ENCODE peak calls at places on chromosomes 1 and 21, in ten cellular contexts. K, R, V, I, N, X, C, S, D and M are unnamed samples.

GRCh38 chr1:213669512-213669911 is 318.3 kb upstream of the PROX1 start:
- DNase-seq in K (no peak), R (no peak), V (no peak), I (no peak), N (no peak), X (no peak), C (no peak), S (no peak), D (no peak), M (no peak)

GRCh38 chr1:10835423-10836421 is 39.3 kb upstream of the CASZ1 start:
- DNase-seq in K (no peak), R (peak; percentile 40), V (no peak), I (no peak), N (no peak), X (peak; percentile 97), C (peak; percentile 73), S (peak; percentile 95), D (peak; percentile 90), M (no peak)

GRCh38 chr1:10608690-10609089 is 133.9 kb downstream of the PEX14 start:
- DNase-seq in K (no peak), R (no peak), V (no peak), I (no peak), N (no peak), X (no peak), C (no peak), S (no peak), D (no peak), M (no peak)

GRCh38 chr1:74480068-74480467 is 32.3 kb downstream of the LRRC53 start:
- DNase-seq in K (no peak), R (no peak), V (no peak), I (no peak), N (no peak), X (no peak), C (no peak), S (no peak), D (no peak), M (no peak)

GRCh38 chr1:5939268-5940060 is 52.8 kb downstream of the NPHP4 start:
- DNase-seq in K (no peak), R (no peak), V (no peak), I (no peak), N (no peak), X (peak; percentile 36), C (peak; percentile 22), S (no peak), D (no peak), M (no peak)

GRCh38 chr1:231699769-231700168 is 73.2 kb downstream of the DISC1 start:
- DNase-seq in K (no peak), R (no peak), V (no peak), I (no peak), N (no peak), X (no peak), C (no peak), S (no peak), D (no peak), M (no peak)

GRCh38 chr1:97356309-97356708 is 564.5 kb downstream of the DPYD start:
- DNase-seq in K (no peak), R (no peak), V (no peak), I (no peak), N (no peak), X (no peak), C (no peak), S (no peak), D (no peak), M (no peak)

GRCh38 chr1:41199375-41199774 is 42.7 kb downstream of the SCMH1 start:
- DNase-seq in K (no peak), R (no peak), V (no peak), I (no peak), N (no peak), X (no peak), C (no peak), S (no peak), D (no peak), M (no peak)

GRCh38 chr1:235043234-235043633 is 85.4 kb downstream of the TOMM20 start:
- DNase-seq in K (no peak), R (no peak), V (no peak), I (no peak), N (no peak), X (no peak), C (no peak), S (no peak), D (no peak), M (no peak)

GRCh38 chr1:93005252-93005598 is 44.0 kb upstream of the DIPK1A start:
- DNase-seq in K (no peak), R (no peak), V (no peak), I (no peak), N (no peak), X (no peak), C (no peak), S (no peak), D (no peak), M (no peak)

GRCh38 chr1:235455806-235456205 is 48.4 kb downstream of the B3GALNT2 start:
- DNase-seq in K (no peak), R (no peak), V (no peak), I (no peak), N (no peak), X (no peak), C (no peak), S (no peak), D (no peak), M (no peak)

GRCh38 chr1:84944767-84945486 is 51.9 kb upstream of the LPAR3 start:
- DNase-seq in K (no peak), R (peak; percentile 67), V (peak; percentile 24), I (peak; percentile 20), N (peak; percentile 56), X (peak; percentile 61), C (peak; percentile 57), S (peak; percentile 67), D (peak; percentile 63), M (no peak)

GRCh38 chr1:30242178-30242577 is 481.2 kb downstream of the MATN1 start:
- DNase-seq in K (no peak), R (no peak), V (no peak), I (no peak), N (no peak), X (no peak), C (no peak), S (no peak), D (no peak), M (no peak)

GRCh38 chr1:113391643-113392271 is 1.4 kb downstream of the MAGI3 start:
- DNase-seq in K (no peak), R (peak; percentile 26), V (no peak), I (no peak), N (no peak), X (no peak), C (peak; percentile 27), S (no peak), D (no peak), M (no peak)

GRCh38 chr1:77220687-77221463 is 1.6 kb upstream of the PIGK start:
- DNase-seq in K (no peak), R (no peak), V (no peak), I (no peak), N (no peak), X (no peak), C (no peak), S (no peak), D (no peak), M (no peak)
- TF ChIP-seq EP300 in K (no peak), R (no peak), V (no peak), I (no peak), N (no peak), X (no peak), C (no peak), S (no peak), D (no peak), M (no peak)

GRCh38 chr21:19031956-19032355 is 628.4 kb upstream of the TMPRSS15 start:
- DNase-seq in K (no peak), R (no peak), V (no peak), I (no peak), N (no peak), X (no peak), C (peak; percentile 26), S (no peak), D (no peak), M (no peak)
- TF ChIP-seq EP300 in K (no peak), R (no peak), V (no peak), I (no peak), N (no peak), X (no peak), C (no peak), S (no peak), D (no peak), M (no peak)

GRCh38 chr21:35408401-35408800 is 359.3 kb upstream of the RUNX1 start:
- DNase-seq in K (no peak), R (no peak), V (no peak), I (no peak), N (no peak), X (no peak), C (no peak), S (no peak), D (no peak), M (no peak)
- TF ChIP-seq EP300 in K (no peak), R (no peak), V (no peak), I (no peak), N (no peak), X (no peak), C (no peak), S (no peak), D (no peak), M (no peak)

DNA sequence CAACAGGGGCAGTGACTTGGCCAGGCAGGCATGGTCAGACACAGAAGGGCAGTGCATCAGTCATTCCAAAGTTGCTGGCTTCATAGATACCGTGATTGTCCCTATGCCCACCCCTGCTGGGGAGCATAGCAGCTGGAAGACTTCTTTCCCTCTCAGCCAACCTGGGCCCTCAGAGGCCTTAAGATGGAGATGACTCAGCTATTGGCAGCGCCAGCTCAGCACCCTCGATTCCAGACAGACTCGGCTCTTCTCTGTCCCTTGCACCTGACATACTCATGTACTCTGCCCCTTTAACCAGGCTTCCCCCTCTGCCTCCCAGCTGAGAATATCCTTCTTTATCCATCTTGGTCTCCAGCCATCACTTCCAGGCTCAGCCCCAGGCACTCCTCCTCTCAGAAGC is 16.8 kb downstream of the SLAMF8 start:
- DNase-seq in K (no peak), R (no peak), V (no peak), I (no peak), N (no peak), X (no peak), C (no peak), S (no peak), D (no peak), M (no peak)
- TF ChIP-seq EP300 in K (no peak), R (no peak), V (no peak), I (no peak), N (no peak), X (no peak), C (no peak), S (no peak), D (no peak), M (no peak)

GRCh38 chr1:215652371-215652770 is 85.3 kb downstream of the KCTD3 start:
- DNase-seq in K (no peak), R (no peak), V (no peak), I (no peak), N (no peak), X (no peak), C (no peak), S (no peak), D (no peak), M (peak; percentile 37)
- TF ChIP-seq EP300 in K (no peak), R (no peak), V (no peak), I (no peak), N (no peak), X (no peak), C (no peak), S (no peak), D (no peak), M (no peak)